ENCODE peak calls at places on chromosomes 6 and 20, in four cellular contexts. M is colonic mucosa, O is uterus, R is thoracic aorta. V is an unnamed sample.
A peak's percentile ranks its signal among the peaks of the same experiment; 100 is the strongest.

GRCh38 chr20:58552366-58552934 is 37.3 kb upstream of the APCDD1L start:
- DNase-seq in O (no peak), M (peak; percentile 9), R (no peak), V (no peak)

GRCh38 chr6:153618371-153619328 is 420.4 kb upstream of the OPRM1 start:
- DNase-seq in R (no peak), M (no peak), O (no peak), V (no peak)

GRCh38 chr6:26092443-26092842 is 5.2 kb downstream of the HFE start:
- DNase-seq in R (no peak), M (no peak), O (no peak), V (no peak)

GRCh38 chr20:32470025-32470861 is 112.1 kb downstream of the ASXL1 start:
- DNase-seq in R (no peak), M (peak; percentile 52), O (no peak), V (peak; percentile 37)

GRCh38 chr6:111734068-111734825 is 128.6 kb upstream of the TRAF3IP2 start:
- DNase-seq in O (no peak), M (no peak), R (no peak), V (no peak)

GRCh38 chr20:15654208-15654649 is 919.0 kb downstream of the KIF16B start:
- DNase-seq in R (no peak), M (peak; percentile 54), O (no peak), V (peak; percentile 59)

GRCh38 chr20:23245553-23246128 is 105.0 kb upstream of the NXT1 start:
- DNase-seq in M (peak; percentile 47), R (no peak), O (peak; percentile 25), V (no peak)

GRCh38 chr20:1846341-1846740 is 48.9 kb upstream of the SIRPA start:
- DNase-seq in R (no peak), O (no peak), M (no peak), V (no peak)

GRCh38 chr20:33164763-33165095 is 3.2 kb upstream of the BPIFA2 start:
- DNase-seq in R (no peak), O (no peak), M (no peak), V (no peak)

GRCh38 chr6:169190970-169191369 is 62.7 kb downstream of the THBS2 start:
- DNase-seq in M (no peak), O (no peak), R (no peak), V (no peak)

GRCh38 chr20:38165089-38165965 is at the start of gene TGM2:
- DNase-seq in R (no peak), M (peak; percentile 75), O (peak; percentile 85), V (peak; percentile 62)

GRCh38 chr6:140064371-140064770 is 689.9 kb upstream of the CITED2 start:
- DNase-seq in R (no peak), O (no peak), M (no peak), V (no peak)

GRCh38 chr6:108633436-108633835 is 72.7 kb downstream of the FOXO3 start:
- DNase-seq in R (no peak), O (no peak), M (no peak), V (no peak)

GRCh38 chr20:51446230-51446629 is 96.3 kb downstream of the NFATC2 start:
- DNase-seq in O (no peak), R (no peak), M (no peak), V (no peak)

GRCh38 chr6:144585217-144585814 is 300.2 kb downstream of the UTRN start:
- DNase-seq in O (no peak), M (no peak), R (no peak), V (peak; percentile 79)

GRCh38 chr6:36769676-36770499 is 69.4 kb downstream of the CPNE5 start:
- DNase-seq in M (no peak), O (no peak), R (no peak), V (no peak)

GRCh38 chr20:24574307-24574706 is 104.9 kb downstream of the SYNDIG1 start:
- DNase-seq in O (no peak), R (no peak), M (no peak), V (no peak)

GRCh38 chr20:62363920-62364851 is 2.9 kb downstream of the LAMA5 start:
- DNase-seq in R (no peak), O (peak; percentile 36), M (no peak), V (no peak)

GRCh38 chr6:27726620-27727023 is 185.6 kb downstream of the OR2B2 start:
- DNase-seq in R (no peak), M (no peak), O (no peak), V (no peak)

GRCh38 chr6:11058406-11058805 is 14.3 kb upstream of the ELOVL2 start:
- DNase-seq in O (no peak), R (no peak), M (no peak), V (no peak)

GRCh38 chr6:159804504-159804903 is 4.4 kb downstream of the PNLDC1 start:
- DNase-seq in O (no peak), R (no peak), M (peak; percentile 36), V (no peak)

GRCh38 chr6:106084106-106084963 is 1.8 kb upstream of the PRDM1 start:
- DNase-seq in M (peak; percentile 46), O (no peak), R (no peak), V (peak; percentile 71)

GRCh38 chr6:56335733-56336132 is 88.4 kb upstream of the COL21A1 start:
- DNase-seq in R (no peak), O (no peak), M (no peak), V (peak; percentile 37)

GRCh38 chr6:159257846-159258245 is 88.6 kb downstream of the FNDC1 start:
- DNase-seq in O (no peak), R (no peak), M (no peak), V (no peak)

GRCh38 chr6:160360955-160361354 is 12.8 kb downstream of the SLC22A3 start:
- DNase-seq in M (no peak), R (no peak), O (no peak), V (no peak)

GRCh38 chr6:115983998-115984397 is 76.7 kb downstream of the FRK start:
- DNase-seq in O (no peak), R (no peak), M (no peak), V (no peak)

GRCh38 chr6:41901882-41902519 is 6.8 kb upstream of the USP49 start:
- DNase-seq in M (peak; percentile 34), O (no peak), R (no peak), V (peak; percentile 11)

GRCh38 chr6:107140581-107140980 is 25.3 kb upstream of the BEND3 start:
- DNase-seq in R (no peak), M (no peak), O (no peak), V (no peak)

GRCh38 chr20:39879296-39879695 is 809.7 kb downstream of the MAFB start:
- DNase-seq in M (no peak), R (no peak), O (no peak), V (no peak)

GRCh38 chr20:44959082-44959895 is 908 bp downstream of the TOMM34 start:
- DNase-seq in R (peak; percentile 30), O (no peak), M (no peak), V (peak; percentile 62)

GRCh38 chr20:44961024-44961866 is 1.0 kb upstream of the TOMM34 start:
- DNase-seq in M (no peak), O (no peak), R (no peak), V (peak; percentile 39)

GRCh38 chr20:44956410-44956809 is 3.8 kb downstream of the TOMM34 start:
- DNase-seq in M (no peak), O (no peak), R (no peak), V (no peak)

GRCh38 chr20:44959896-44960852 is at the start of gene TOMM34:
- DNase-seq in O (peak; percentile 94), R (peak; percentile 82), M (peak; percentile 98), V (peak; percentile 97)

GRCh38 chr20:44958276-44958675 is 1.9 kb downstream of the TOMM34 start:
- DNase-seq in R (no peak), O (no peak), M (no peak), V (no peak)
- H3K36me3 ChIP-seq in R (peaks cover 15% of the 10 kb centered on the region), O (no peaks in the 10 kb centered on the region), M (no peaks in the 10 kb centered on the region), V (peaks cover 33% of the 10 kb centered on the region)

GRCh38 chr6:31572041-31572911 is at the start of gene LTA:
- DNase-seq in M (no peak), R (no peak), O (no peak), V (no peak)
- H3K4me3 ChIP-seq in M (peak within 1 kb of the TSS; percentile 16), R (peak within 1 kb of the TSS; percentile 21), O (no peak within 1 kb of the TSS), V (no peak within 1 kb of the TSS)

GRCh38 chr6:80106418-80107235 is at the start of gene BCKDHB:
- DNase-seq in O (peak; percentile 99), M (peak; percentile 99), R (peak; percentile 96), V (peak; percentile 99)
- H3K27ac ChIP-seq in O (peak within 1 kb of the TSS; percentile 83), M (peak within 1 kb of the TSS; percentile 85), R (peak within 1 kb of the TSS; percentile 83), V (peak within 1 kb of the TSS; percentile 86)

GRCh38 chr6:163496205-163496604 is 81.7 kb downstream of the QKI start:
- DNase-seq in O (no peak), M (no peak), R (no peak), V (no peak)
- H3K36me3 ChIP-seq in O (no peaks in the 10 kb centered on the region), M (no peaks in the 10 kb centered on the region), R (no peaks in the 10 kb centered on the region), V (no peaks in the 10 kb centered on the region)

V was measured in A673.